ENCODE peak calls at places on chromosome 18, in five cellular contexts. One of them, this sample, is unnamed.
A peak's percentile ranks its signal among the peaks of the same experiment; 100 is the strongest.

GRCh38 chr18:61765097-61765496 is 127.7 kb downstream of the RNF152 start:
- DNase-seq in A549: no peak
- DNase-seq in psoas muscle: no peak
- DNase-seq in fibroblast of mammary gland: peak; percentile 47
- DNase-seq in fibroblast of pulmonary artery: peak; percentile 52
- DNase-seq in this sample: peak; percentile 79

GRCh38 chr18:78830161-78830560 is 149.5 kb upstream of the SALL3 start:
- DNase-seq in A549: no peak
- DNase-seq in psoas muscle: no peak
- DNase-seq in fibroblast of mammary gland: no peak
- DNase-seq in fibroblast of pulmonary artery: no peak
- DNase-seq in this sample: no peak

GRCh38 chr18:73646196-73646595 is 501.4 kb downstream of the FBXO15 start:
- DNase-seq in A549: no peak
- DNase-seq in psoas muscle: no peak
- DNase-seq in fibroblast of mammary gland: peak; percentile 59
- DNase-seq in fibroblast of pulmonary artery: peak; percentile 40
- DNase-seq in this sample: peak; percentile 24

GRCh38 chr18:30177056-30177455 is 865.5 kb downstream of the DSC3 start:
- DNase-seq in A549: no peak
- DNase-seq in psoas muscle: no peak
- DNase-seq in fibroblast of mammary gland: no peak
- DNase-seq in fibroblast of pulmonary artery: peak; percentile 45
- DNase-seq in this sample: no peak

GRCh38 chr18:34611904-34612303 is 98.2 kb upstream of the DTNA start:
- DNase-seq in A549: no peak
- DNase-seq in psoas muscle: peak; percentile 54
- DNase-seq in fibroblast of mammary gland: no peak
- DNase-seq in fibroblast of pulmonary artery: no peak
- DNase-seq in this sample: no peak

GRCh38 chr18:13449651-13450050 is 231.1 kb downstream of the LDLRAD4 start:
- DNase-seq in A549: no peak
- DNase-seq in psoas muscle: no peak
- DNase-seq in fibroblast of mammary gland: no peak
- DNase-seq in fibroblast of pulmonary artery: no peak
- DNase-seq in this sample: no peak

GRCh38 chr18:60775978-60776377 is 403.4 kb upstream of the MC4R start:
- DNase-seq in A549: no peak
- DNase-seq in psoas muscle: no peak
- DNase-seq in fibroblast of mammary gland: no peak
- DNase-seq in fibroblast of pulmonary artery: no peak
- DNase-seq in this sample: no peak

GRCh38 chr18:6219116-6219717 is 195.5 kb downstream of the L3MBTL4 start:
- DNase-seq in A549: peak; percentile 32
- DNase-seq in psoas muscle: no peak
- DNase-seq in fibroblast of mammary gland: peak; percentile 57
- DNase-seq in fibroblast of pulmonary artery: peak; percentile 64
- DNase-seq in this sample: peak; percentile 69

GRCh38 chr18:23178661-23179081 is 43.4 kb downstream of the CABLES1 start:
- DNase-seq in A549: no peak
- DNase-seq in psoas muscle: no peak
- DNase-seq in fibroblast of mammary gland: no peak
- DNase-seq in fibroblast of pulmonary artery: no peak
- DNase-seq in this sample: no peak

GRCh38 chr18:61703508-61703907 is 189.3 kb downstream of the RNF152 start:
- DNase-seq in A549: no peak
- DNase-seq in psoas muscle: no peak
- DNase-seq in fibroblast of mammary gland: peak; percentile 79
- DNase-seq in fibroblast of pulmonary artery: peak; percentile 89
- DNase-seq in this sample: peak; percentile 87

GRCh38 chr18:48228301-48228715 is 180.9 kb downstream of the ZBTB7C start:
- DNase-seq in A549: no peak
- DNase-seq in psoas muscle: peak; percentile 80
- DNase-seq in fibroblast of mammary gland: peak; percentile 7
- DNase-seq in fibroblast of pulmonary artery: peak; percentile 27
- DNase-seq in this sample: peak; percentile 57

GRCh38 chr18:7452331-7452730 is 114.8 kb upstream of the PTPRM start:
- DNase-seq in A549: peak; percentile 43
- DNase-seq in psoas muscle: no peak
- DNase-seq in fibroblast of mammary gland: peak; percentile 23
- DNase-seq in fibroblast of pulmonary artery: peak; percentile 37
- DNase-seq in this sample: no peak

GRCh38 chr18:41135146-41135545 is 819.9 kb upstream of the PIK3C3 start:
- DNase-seq in A549: no peak
- DNase-seq in psoas muscle: no peak
- DNase-seq in fibroblast of mammary gland: no peak
- DNase-seq in fibroblast of pulmonary artery: no peak
- DNase-seq in this sample: no peak

GRCh38 chr18:67608909-67609308 is 92.4 kb upstream of the DSEL start:
- DNase-seq in A549: no peak
- DNase-seq in psoas muscle: no peak
- DNase-seq in fibroblast of mammary gland: peak; percentile 60
- DNase-seq in fibroblast of pulmonary artery: peak; percentile 69
- DNase-seq in this sample: peak; percentile 92

GRCh38 chr18:13429884-13430510 is 211.4 kb downstream of the LDLRAD4 start:
- DNase-seq in A549: no peak
- DNase-seq in psoas muscle: no peak
- DNase-seq in fibroblast of mammary gland: no peak
- DNase-seq in fibroblast of pulmonary artery: no peak
- DNase-seq in this sample: no peak

GRCh38 chr18:35389095-35389618 is 12.0 kb upstream of the ZNF396 start:
- DNase-seq in A549: no peak
- DNase-seq in psoas muscle: no peak
- DNase-seq in fibroblast of mammary gland: peak; percentile 65
- DNase-seq in fibroblast of pulmonary artery: peak; percentile 64
- DNase-seq in this sample: peak; percentile 78

GRCh38 chr18:30044496-30044895 is 998.0 kb downstream of the DSC3 start:
- DNase-seq in A549: no peak
- DNase-seq in psoas muscle: no peak
- DNase-seq in fibroblast of mammary gland: no peak
- DNase-seq in fibroblast of pulmonary artery: no peak
- DNase-seq in this sample: no peak

GRCh38 chr18:79459946-79460345 is 64.2 kb downstream of the NFATC1 start:
- DNase-seq in A549: no peak
- DNase-seq in psoas muscle: no peak
- DNase-seq in fibroblast of mammary gland: no peak
- DNase-seq in fibroblast of pulmonary artery: no peak
- DNase-seq in this sample: no peak

GRCh38 chr18:59172664-59173249 is 33.1 kb downstream of the SEC11C start:
- DNase-seq in A549: no peak
- DNase-seq in psoas muscle: no peak
- DNase-seq in fibroblast of mammary gland: no peak
- DNase-seq in fibroblast of pulmonary artery: no peak
- DNase-seq in this sample: no peak

GRCh38 chr18:26655010-26655613 is 106.8 kb upstream of the KCTD1 start:
- DNase-seq in A549: peak; percentile 39
- DNase-seq in psoas muscle: no peak
- DNase-seq in fibroblast of mammary gland: peak; percentile 21
- DNase-seq in fibroblast of pulmonary artery: peak; percentile 14
- DNase-seq in this sample: peak; percentile 25

GRCh38 chr18:55988537-55988936 is 400.5 kb upstream of the TCF4 start:
- DNase-seq in A549: no peak
- DNase-seq in psoas muscle: no peak
- DNase-seq in fibroblast of mammary gland: no peak
- DNase-seq in fibroblast of pulmonary artery: peak; percentile 78
- DNase-seq in this sample: no peak

GRCh38 chr18:36025025-36025424 is 42.3 kb downstream of the RPRD1A start:
- DNase-seq in A549: no peak
- DNase-seq in psoas muscle: no peak
- DNase-seq in fibroblast of mammary gland: peak; percentile 28
- DNase-seq in fibroblast of pulmonary artery: peak; percentile 64
- DNase-seq in this sample: peak; percentile 67

GRCh38 chr18:5294618-5295230 is 802 bp downstream of the ZBTB14 start:
- DNase-seq in A549: peak; percentile 44
- DNase-seq in psoas muscle: peak; percentile 58
- DNase-seq in fibroblast of mammary gland: peak; percentile 47
- DNase-seq in fibroblast of pulmonary artery: peak; percentile 58
- DNase-seq in this sample: peak; percentile 56

GRCh38 chr18:40877096-40877495 is 1077.9 kb upstream of the PIK3C3 start:
- DNase-seq in A549: no peak
- DNase-seq in psoas muscle: no peak
- DNase-seq in fibroblast of mammary gland: peak; percentile 81
- DNase-seq in fibroblast of pulmonary artery: peak; percentile 96
- DNase-seq in this sample: peak; percentile 63

GRCh38 chr18:35267161-35267651 is 22.8 kb downstream of the ZSCAN30 start:
- DNase-seq in A549: no peak
- DNase-seq in psoas muscle: peak; percentile 85
- DNase-seq in fibroblast of mammary gland: peak; percentile 34
- DNase-seq in fibroblast of pulmonary artery: peak; percentile 69
- DNase-seq in this sample: peak; percentile 49

GRCh38 chr18:6781846-6782245 is 52.3 kb downstream of the ARHGAP28 start:
- DNase-seq in A549: no peak
- DNase-seq in psoas muscle: no peak
- DNase-seq in fibroblast of mammary gland: peak; percentile 68
- DNase-seq in fibroblast of pulmonary artery: peak; percentile 40
- DNase-seq in this sample: peak; percentile 71

GRCh38 chr18:70107037-70107436 is 98.5 kb downstream of the RTTN start:
- DNase-seq in A549: no peak
- DNase-seq in psoas muscle: no peak
- DNase-seq in fibroblast of mammary gland: no peak
- DNase-seq in fibroblast of pulmonary artery: no peak
- DNase-seq in this sample: peak; percentile 22

GRCh38 chr18:10726198-10727068 is 200.6 kb downstream of the NAPG start:
- DNase-seq in A549: no peak
- DNase-seq in psoas muscle: no peak
- DNase-seq in fibroblast of mammary gland: no peak
- DNase-seq in fibroblast of pulmonary artery: no peak
- DNase-seq in this sample: no peak

GRCh38 chr18:2515908-2516625 is 55.2 kb downstream of the METTL4 start:
- DNase-seq in A549: peak; percentile 77
- DNase-seq in psoas muscle: no peak
- DNase-seq in fibroblast of mammary gland: peak; percentile 98
- DNase-seq in fibroblast of pulmonary artery: peak; percentile 94
- DNase-seq in this sample: peak; percentile 87

GRCh38 chr18:39942702-39943101 is 2012.3 kb upstream of the PIK3C3 start:
- DNase-seq in A549: no peak
- DNase-seq in psoas muscle: no peak
- DNase-seq in fibroblast of mammary gland: no peak
- DNase-seq in fibroblast of pulmonary artery: no peak
- DNase-seq in this sample: no peak

GRCh38 chr18:22932885-22933205 is 283 bp upstream of the RBBP8 start:
- DNase-seq in A549: no peak
- DNase-seq in psoas muscle: no peak
- DNase-seq in fibroblast of mammary gland: no peak
- DNase-seq in fibroblast of pulmonary artery: no peak
- DNase-seq in this sample: no peak

GRCh38 chr18:3661989-3662388 is 212.0 kb downstream of the TGIF1 start:
- DNase-seq in A549: no peak
- DNase-seq in psoas muscle: no peak
- DNase-seq in fibroblast of mammary gland: no peak
- DNase-seq in fibroblast of pulmonary artery: no peak
- DNase-seq in this sample: no peak

GRCh38 chr18:3660719-3661118 is 210.7 kb downstream of the TGIF1 start:
- DNase-seq in A549: no peak
- DNase-seq in psoas muscle: no peak
- DNase-seq in fibroblast of mammary gland: no peak
- DNase-seq in fibroblast of pulmonary artery: no peak
- DNase-seq in this sample: no peak

GRCh38 chr18:3658529-3658928 is 208.6 kb downstream of the TGIF1 start:
- DNase-seq in A549: no peak
- DNase-seq in psoas muscle: no peak
- DNase-seq in fibroblast of mammary gland: no peak
- DNase-seq in fibroblast of pulmonary artery: no peak
- DNase-seq in this sample: no peak

GRCh38 chr18:3663870-3664512 is 214.0 kb downstream of the TGIF1 start:
- DNase-seq in A549: no peak
- DNase-seq in psoas muscle: no peak
- DNase-seq in fibroblast of mammary gland: no peak
- DNase-seq in fibroblast of pulmonary artery: no peak
- DNase-seq in this sample: no peak

DNA sequence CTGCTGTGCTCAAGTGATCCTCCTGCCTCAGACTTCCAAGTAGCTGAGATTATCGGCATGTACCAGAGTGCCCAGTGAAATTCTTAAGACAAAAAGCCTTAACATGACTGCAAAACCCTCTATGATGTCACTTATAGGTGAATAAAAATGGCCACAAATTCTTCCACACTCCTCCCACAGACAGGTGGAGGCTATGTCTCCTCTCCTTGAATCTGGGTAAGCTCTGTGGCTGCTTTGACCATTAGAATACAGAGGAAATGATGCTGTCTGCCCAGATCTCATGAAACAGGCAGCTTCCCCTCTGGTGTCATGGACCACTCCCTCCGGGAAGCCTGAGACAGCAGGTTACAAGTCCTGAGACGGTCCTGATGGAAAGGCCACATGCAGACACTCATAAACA is 211.1 kb downstream of the TGIF1 start:
- DNase-seq in A549: no peak
- DNase-seq in psoas muscle: no peak
- DNase-seq in fibroblast of mammary gland: no peak
- DNase-seq in fibroblast of pulmonary artery: no peak
- DNase-seq in this sample: no peak
- H3K4me3 ChIP-seq in A549: no peak overlapping the region
- H3K4me3 ChIP-seq in psoas muscle: no peak overlapping the region
- H3K4me3 ChIP-seq in fibroblast of mammary gland: no peak overlapping the region
- H3K4me3 ChIP-seq in fibroblast of pulmonary artery: no peak overlapping the region
- H3K4me3 ChIP-seq in this sample: no peak overlapping the region

GRCh38 chr18:63613420-63613819 is 26.3 kb downstream of the SERPINB13 start:
- DNase-seq in A549: no peak
- DNase-seq in psoas muscle: no peak
- DNase-seq in fibroblast of mammary gland: no peak
- DNase-seq in fibroblast of pulmonary artery: no peak
- DNase-seq in this sample: no peak
- TF ChIP-seq CTCF in A549: no peak
- TF ChIP-seq CTCF in psoas muscle: no peak
- TF ChIP-seq CTCF in fibroblast of mammary gland: no peak
- TF ChIP-seq CTCF in fibroblast of pulmonary artery: no peak
- TF ChIP-seq CTCF in this sample: no peak

GRCh38 chr18:49467599-49467998 is 7.2 kb upstream of the DYM start:
- DNase-seq in A549: no peak
- DNase-seq in psoas muscle: no peak
- DNase-seq in fibroblast of mammary gland: no peak
- DNase-seq in fibroblast of pulmonary artery: no peak
- DNase-seq in this sample: no peak
- H3K4me3 ChIP-seq in A549: no peak overlapping the region
- H3K4me3 ChIP-seq in psoas muscle: no peak overlapping the region
- H3K4me3 ChIP-seq in fibroblast of mammary gland: no peak overlapping the region
- H3K4me3 ChIP-seq in fibroblast of pulmonary artery: no peak overlapping the region
- H3K4me3 ChIP-seq in this sample: no peak overlapping the region

DNA sequence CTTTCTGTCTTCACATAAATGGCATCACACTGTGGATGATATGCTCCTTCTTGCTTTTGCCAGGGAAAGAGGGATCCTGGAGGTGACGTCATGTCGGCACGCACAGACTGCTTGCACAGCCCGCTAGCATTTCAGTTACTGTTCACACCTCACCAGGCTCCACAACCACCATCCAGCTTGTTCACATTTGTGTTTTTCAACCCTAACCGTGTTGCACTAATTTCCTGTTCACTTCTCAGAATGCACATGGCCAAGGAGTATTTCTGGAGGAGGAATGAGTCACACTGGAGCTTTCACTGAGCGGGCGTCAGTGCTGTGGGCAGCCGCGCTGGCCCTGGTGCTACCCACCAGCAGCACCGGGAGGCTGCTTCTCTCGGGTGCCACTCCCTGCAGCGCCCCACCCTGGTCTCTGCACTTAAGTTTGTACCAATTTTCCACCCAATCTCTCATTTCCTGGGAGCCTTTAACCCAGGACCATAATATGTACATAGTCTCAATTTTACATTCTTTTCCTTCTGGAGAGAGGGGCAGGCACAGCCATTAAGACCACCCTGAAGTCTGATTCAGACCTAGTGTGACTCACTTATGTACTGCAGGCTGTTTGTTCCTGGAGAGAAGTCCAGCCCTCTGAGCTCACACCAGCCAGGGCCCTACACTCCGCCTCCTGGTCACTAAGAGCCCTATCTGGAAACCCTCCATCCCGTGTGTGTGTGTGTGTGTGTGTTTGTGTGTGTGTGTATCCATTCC is 65.1 kb downstream of the MBP start:
- DNase-seq in A549: peak; percentile 93
- DNase-seq in psoas muscle: peak; percentile 70
- DNase-seq in fibroblast of mammary gland: peak; percentile 98
- DNase-seq in fibroblast of pulmonary artery: peak; percentile 94
- DNase-seq in this sample: peak; percentile 92
- TF ChIP-seq CTCF in A549: no peak
- TF ChIP-seq CTCF in psoas muscle: peak; percentile 22
- TF ChIP-seq CTCF in fibroblast of mammary gland: no peak
- TF ChIP-seq CTCF in fibroblast of pulmonary artery: peak; percentile 18
- TF ChIP-seq CTCF in this sample: peak; percentile 28

This sample was measured in fibroblast of the aortic adventitia.